ENCODE peak calls at places on chromosomes 16 and 17, in four cellular contexts. E is astrocyte of the cerebellum, I is activated B cell treated with CpG ODN at 0.5 μM for 24 hours, U is WTC11. X is an unnamed sample.

GRCh38 chr17:73109603-73110002 is 17.1 kb upstream of the SLC39A11 start:
- DNase-seq in E (no peak), I (no peak), U (no peak), X (no peak)

GRCh38 chr16:11168386-11169065 is 87.5 kb downstream of the SOCS1 start:
- DNase-seq in E (no peak), I (no peak), U (no peak), X (no peak)

GRCh38 chr17:16944334-16945140 is 27.4 kb downstream of the TNFRSF13B start:
- DNase-seq in E (no peak), I (no peak), U (no peak), X (no peak)

GRCh38 chr16:79784007-79784406 is 183.5 kb upstream of the MAF start:
- DNase-seq in E (no peak), I (no peak), U (no peak), X (no peak)

GRCh38 chr16:15055141-15056053 is 477 bp downstream of the NTAN1 start:
- DNase-seq in E (no peak), I (no peak), U (peak), X (peak)

GRCh38 chr17:30300803-30301202 is 9.1 kb upstream of the BLMH start:
- DNase-seq in E (no peak), I (no peak), U (no peak), X (no peak)

GRCh38 chr17:69577098-69577497 is 162.6 kb downstream of the MAP2K6 start:
- DNase-seq in E (no peak), I (no peak), U (no peak), X (no peak)

GRCh38 chr17:14815079-14815478 is 450.0 kb downstream of the PMP22 start:
- DNase-seq in E (no peak), I (no peak), U (no peak), X (no peak)

GRCh38 chr17:2120550-2121335 is 65.8 kb downstream of the HIC1 start:
- DNase-seq in E (no peak), I (no peak), U (no peak), X (no peak)

GRCh38 chr17:8384801-8385335 is 1.9 kb upstream of the RPL26 start:
- DNase-seq in E (peak), I (no peak), U (peak), X (no peak)

GRCh38 chr17:35146214-35146833 is 1.3 kb upstream of the UNC45B start:
- DNase-seq in E (no peak), I (no peak), U (no peak), X (no peak)

GRCh38 chr16:16021988-16022682 is 72.7 kb downstream of the ABCC1 start:
- DNase-seq in E (peak), I (no peak), U (no peak), X (peak)

DNA sequence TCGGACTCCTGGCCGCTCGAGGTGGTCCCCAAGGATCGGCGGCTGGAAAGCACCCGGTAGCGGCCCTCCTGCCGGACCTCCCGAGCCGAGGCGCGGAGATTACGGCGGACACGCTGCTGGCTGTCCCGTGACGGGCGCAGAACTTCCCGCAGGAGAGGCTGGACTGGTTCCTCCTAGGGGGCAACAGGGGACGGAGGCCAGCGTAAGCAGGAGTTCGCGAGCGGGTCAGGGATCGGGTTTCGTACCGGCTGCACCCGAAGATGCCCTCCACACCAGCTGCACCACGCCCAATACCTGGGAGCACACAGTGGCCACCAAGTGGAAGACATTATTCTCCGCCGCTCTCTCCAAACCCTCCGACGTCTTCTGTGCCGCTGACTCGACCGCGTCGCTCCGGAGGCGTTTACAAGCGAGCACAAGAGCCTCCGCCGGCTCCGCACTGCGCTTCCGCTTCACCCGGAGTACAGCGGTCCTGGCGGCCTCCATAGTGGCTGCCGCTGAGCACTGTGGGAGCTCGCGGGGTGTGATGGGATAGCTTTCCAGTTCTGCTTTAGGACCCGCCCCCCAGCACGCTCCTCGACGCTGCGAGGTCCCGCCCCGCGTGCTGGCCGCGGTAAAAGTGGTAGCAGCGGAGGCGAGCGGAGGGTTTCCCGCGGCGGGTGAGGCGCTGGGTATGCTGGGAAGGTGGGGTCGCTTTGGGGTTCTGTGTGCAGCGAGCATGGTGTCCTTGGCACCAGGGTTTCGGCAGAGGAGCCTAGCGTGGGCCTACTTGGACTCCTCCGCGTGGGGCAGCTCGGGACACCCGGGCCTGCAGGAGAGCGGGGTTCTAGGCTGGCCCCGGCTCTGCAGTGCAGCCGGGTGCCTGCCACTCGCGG is at the start of the genes PRMT7 and SLC7A6OS:
- DNase-seq in E (peak), I (peak), U (peak), X (peak)
- TF ChIP-seq CTCF in E (no peak), I (no peak), U (no peak), X (peak)

GRCh38 chr16:1823821-1824220 is 2.8 kb downstream of the HAGH start:
- DNase-seq in E (no peak), I (no peak), U (peak), X (no peak)
- TF ChIP-seq CTCF in E (no peak), I (no peak), U (no peak), X (no peak)

GRCh38 chr17:28849281-28849680 is 5.5 kb upstream of the ERAL1 start:
- DNase-seq in E (no peak), I (no peak), U (no peak), X (no peak)
- TF ChIP-seq CTCF in E (no peak), I (no peak), U (no peak), X (no peak)

DNA sequence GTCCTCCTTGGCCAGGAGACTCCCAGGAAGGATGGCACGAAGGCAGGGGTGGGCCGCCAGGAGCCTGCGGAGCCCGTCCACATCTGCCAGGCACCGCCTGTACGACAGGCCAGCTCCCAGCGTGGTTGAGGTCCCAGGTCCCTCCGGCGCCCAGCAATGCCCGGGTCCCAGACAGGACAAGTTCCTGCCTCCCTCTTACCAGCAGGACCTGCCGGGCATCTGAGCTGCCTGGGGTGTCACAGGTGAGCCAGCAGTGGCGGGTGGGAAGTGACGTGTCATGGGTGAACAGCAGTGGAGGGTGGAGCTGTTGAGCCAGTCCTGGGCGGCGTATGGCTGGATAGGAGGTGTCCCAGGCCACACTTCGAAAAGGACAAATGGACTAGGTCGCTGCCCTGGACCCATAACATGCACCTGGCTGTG is 15.7 kb upstream of the BAHCC1 start:
- DNase-seq in E (no peak), I (no peak), U (peak), X (no peak)
- TF ChIP-seq CTCF in E (no peak), I (no peak), U (no peak), X (no peak)

GRCh38 chr16:47817048-47817447 is 338.7 kb downstream of the ABCC12 start:
- DNase-seq in E (no peak), I (no peak), U (no peak), X (no peak)

DNA sequence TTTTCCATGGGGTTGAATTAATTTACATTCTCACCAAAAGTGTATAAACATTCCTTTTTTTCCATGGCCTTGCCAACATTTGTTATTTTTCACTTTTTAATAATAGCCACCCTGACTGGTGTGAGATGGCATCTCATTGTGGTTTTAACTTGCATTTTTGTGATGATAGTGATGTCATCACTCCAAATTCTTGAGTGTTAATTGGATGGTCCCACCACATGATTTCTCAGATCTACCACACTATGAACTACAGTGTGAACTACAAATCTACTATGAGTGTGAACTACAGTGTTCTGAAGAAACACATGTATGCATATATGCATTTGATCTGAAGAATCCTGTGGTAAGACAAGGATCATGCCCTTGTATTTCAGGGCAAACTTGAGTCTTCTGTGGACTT is 340.1 kb downstream of the ABCC12 start:
- DNase-seq in E (peak), I (no peak), U (no peak), X (no peak)
- TF ChIP-seq CTCF in E (no peak), I (no peak), U (no peak), X (no peak)

GRCh38 chr17:56676807-56677206 is 83.3 kb downstream of the NOG start:
- DNase-seq in E (no peak), I (no peak), U (no peak), X (no peak)
- TF ChIP-seq CTCF in E (no peak), I (no peak), U (no peak), X (no peak)

GRCh38 chr16:29994613-29995329 is 646 bp downstream of the HIRIP3 start:
- DNase-seq in E (no peak), I (no peak), U (peak), X (peak)

GRCh38 chr16:29993903-29994612 is 1.4 kb downstream of the HIRIP3 start:
- DNase-seq in E (no peak), I (no peak), U (no peak), X (no peak)

GRCh38 chr16:29996773-29997250 is 771 bp downstream of the INO80E start:
- DNase-seq in E (no peak), I (no peak), U (no peak), X (no peak)

GRCh38 chr16:29995911-29996772 is at the start of gene INO80E:
- DNase-seq in E (peak), I (peak), U (peak), X (peak)

DNA sequence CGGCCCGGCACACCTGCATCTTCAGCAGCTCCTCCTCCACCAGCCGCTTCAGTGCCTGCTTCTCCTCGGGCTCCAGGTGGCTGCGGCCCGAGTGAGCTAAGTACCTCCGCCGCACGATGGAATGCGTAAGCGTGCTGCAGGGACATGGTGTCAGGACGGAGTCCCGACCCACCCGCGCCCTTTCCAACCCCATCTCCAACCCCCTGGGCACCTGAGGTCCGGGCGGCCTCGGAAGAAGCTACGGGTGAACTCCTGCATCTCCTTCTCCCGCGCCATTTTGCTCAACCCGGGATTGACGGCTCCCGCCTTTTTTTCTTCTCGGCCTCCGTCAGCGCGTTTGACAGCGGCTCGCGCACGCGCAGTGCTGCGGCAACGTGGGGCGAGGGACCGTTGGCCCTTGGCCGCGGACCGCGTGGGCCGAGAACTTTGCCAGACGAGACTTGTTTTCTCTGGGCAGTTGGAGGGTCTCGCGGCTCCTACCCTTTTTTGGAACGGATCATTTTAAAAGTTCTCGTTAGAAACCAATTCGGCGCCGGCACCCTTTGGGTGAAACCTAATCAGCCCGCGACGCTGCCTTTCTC is at the start of gene HIRIP3:
- DNase-seq in E (peak), I (peak), U (peak), X (peak)
- TF ChIP-seq CTCF in E (no peak), I (no peak), U (no peak), X (no peak)

X was measured in upper lobe of left lung.